ENCODE peak calls at places on chromosome 3, in six cellular contexts. W is stimulated activated CD4-positive, alpha-beta T cell treated with anti-CD3 and anti-CD28 coated beads, Interleukin-12 subunit alpha, Interleukin-12 subunit beta, amount 100 ng/mL, for 4 hours; G is HFFc6; M is NCI-H1436; L is effector CD8-positive, alpha-beta T cell; I is nucleus accumbens. F is an unnamed sample.

GRCh38 chr3:38519000-38519399 is 22.9 kb downstream of the EXOG start:
- DNase-seq in W (no peak), G (peak), M (no peak), L (no peak), I (no peak), F (no peak)

GRCh38 chr3:105260385-105260784 is 106.3 kb upstream of the ALCAM start:
- DNase-seq in W (no peak), G (no peak), M (no peak), L (no peak), I (no peak), F (no peak)

GRCh38 chr3:144384241-144384979 is 412.8 kb downstream of the DIPK2A start:
- DNase-seq in W (no peak), G (no peak), M (no peak), L (no peak), I (no peak), F (no peak)

GRCh38 chr3:120396469-120396868 is 47.3 kb upstream of the LRRC58 start:
- DNase-seq in W (no peak), G (no peak), M (no peak), L (no peak), I (no peak), F (no peak)

GRCh38 chr3:13495921-13496723 is 16.0 kb downstream of the HDAC11 start:
- DNase-seq in W (peak), G (peak), M (no peak), L (peak), I (peak), F (peak)

GRCh38 chr3:48466386-48467109 is 20.0 kb downstream of the ATRIP start:
- DNase-seq in W (no peak), G (no peak), M (no peak), L (peak), I (no peak), F (no peak)

GRCh38 chr3:195558602-195559001 is 15.5 kb upstream of the PPP1R2 start:
- DNase-seq in W (no peak), G (no peak), M (peak), L (no peak), I (no peak), F (peak)

GRCh38 chr3:177358968-177359600 is 161.8 kb upstream of the TBL1XR1 start:
- DNase-seq in W (peak), G (no peak), M (peak), L (peak), I (no peak), F (no peak)

GRCh38 chr3:62379206-62379834 is 6.0 kb upstream of the FEZF2 start:
- DNase-seq in W (no peak), G (no peak), M (no peak), L (no peak), I (no peak), F (no peak)

GRCh38 chr3:195853930-195854478 is 42.3 kb upstream of the MUC4 start:
- DNase-seq in W (no peak), G (no peak), M (no peak), L (no peak), I (no peak), F (no peak)

GRCh38 chr3:189304465-189305341 is 132.9 kb downstream of the TPRG1 start:
- DNase-seq in W (no peak), G (no peak), M (peak), L (no peak), I (no peak), F (no peak)

GRCh38 chr3:146277953-146278631 is 27.2 kb upstream of the PLSCR4 start:
- DNase-seq in W (no peak), G (peak), M (no peak), L (no peak), I (no peak), F (no peak)

GRCh38 chr3:146382386-146382785 is 87.0 kb downstream of the PLSCR2 start:
- DNase-seq in W (no peak), G (peak), M (no peak), L (no peak), I (no peak), F (no peak)

GRCh38 chr3:115660646-115661442 is 37.5 kb downstream of the GAP43 start:
- DNase-seq in W (no peak), G (no peak), M (no peak), L (no peak), I (no peak), F (no peak)